ENCODE peak calls at places on chromosomes 3 and 15, in five cellular contexts. N, J, Q, K and S are unnamed samples.

GRCh38 chr15:84903751-84904150 is 19.3 kb downstream of the SLC28A1 start:
- DNase-seq in N (no peak), J (no peak), Q (no peak), K (no peak), S (no peak)

GRCh38 chr3:159187706-159188105 is 385.9 kb downstream of the MFSD1 start:
- DNase-seq in N (no peak), J (no peak), Q (no peak), K (no peak), S (no peak)

GRCh38 chr3:52253314-52254260 is 8.0 kb downstream of the PPM1M start:
- DNase-seq in N (no peak), J (no peak), Q (no peak), K (no peak), S (no peak)

GRCh38 chr3:172591876-172592771 is 68.9 kb upstream of the TNFSF10 start:
- DNase-seq in N (no peak), J (no peak), Q (peak), K (no peak), S (no peak)

GRCh38 chr3:161043343-161044035 is 61.7 kb downstream of the B3GALNT1 start:
- DNase-seq in N (no peak), J (no peak), Q (no peak), K (no peak), S (no peak)

GRCh38 chr15:89781891-89782618 is 5.9 kb downstream of the MESP2 start:
- DNase-seq in N (no peak), J (no peak), Q (peak), K (no peak), S (no peak)

GRCh38 chr15:38670142-38671002 is 105.8 kb upstream of the RASGRP1 start:
- DNase-seq in N (no peak), J (no peak), Q (no peak), K (no peak), S (no peak)

GRCh38 chr3:156615592-156616173 is 58.7 kb upstream of the TIPARP start:
- DNase-seq in N (peak), J (no peak), Q (peak), K (no peak), S (no peak)